ENCODE peak calls at places on chromosomes 1 and 21, in nine cellular contexts. One of them, this sample, is unnamed.

GRCh38 chr1:23394664-23395063 is 25.0 kb upstream of the ZNF436 start:
- ATAC-seq in CD8-positive, alpha-beta T cell: no peak
- ATAC-seq in lower lobe of right lung: peak
- ATAC-seq in body of pancreas: peak
- ATAC-seq in upper lobe of right lung: peak
- ATAC-seq in Panc1: no peak
- ATAC-seq in heart left ventricle: peak
- ATAC-seq in psoas muscle: peak
- ATAC-seq in pancreas: peak
- ATAC-seq in this sample: peak

GRCh38 chr21:44024895-44025353 is 12.8 kb downstream of the TRAPPC10 start:
- ATAC-seq in CD8-positive, alpha-beta T cell: no peak
- ATAC-seq in lower lobe of right lung: peak
- ATAC-seq in body of pancreas: peak
- ATAC-seq in upper lobe of right lung: peak
- ATAC-seq in Panc1: peak
- ATAC-seq in heart left ventricle: peak
- ATAC-seq in psoas muscle: peak
- ATAC-seq in pancreas: peak
- ATAC-seq in this sample: peak

GRCh38 chr1:42146127-42146915 is 6.9 kb upstream of the GUCA2B start:
- ATAC-seq in CD8-positive, alpha-beta T cell: no peak
- ATAC-seq in lower lobe of right lung: no peak
- ATAC-seq in body of pancreas: peak
- ATAC-seq in upper lobe of right lung: no peak
- ATAC-seq in Panc1: peak
- ATAC-seq in heart left ventricle: no peak
- ATAC-seq in psoas muscle: no peak
- ATAC-seq in pancreas: no peak
- ATAC-seq in this sample: no peak

GRCh38 chr1:108050134-108050533 is 85.2 kb upstream of the VAV3 start:
- ATAC-seq in CD8-positive, alpha-beta T cell: no peak
- ATAC-seq in lower lobe of right lung: peak
- ATAC-seq in body of pancreas: no peak
- ATAC-seq in upper lobe of right lung: peak
- ATAC-seq in Panc1: no peak
- ATAC-seq in heart left ventricle: peak
- ATAC-seq in psoas muscle: no peak
- ATAC-seq in pancreas: peak
- ATAC-seq in this sample: no peak

GRCh38 chr1:45266151-45266801 is 59.9 kb upstream of the ZSWIM5 start:
- ATAC-seq in CD8-positive, alpha-beta T cell: no peak
- ATAC-seq in lower lobe of right lung: peak
- ATAC-seq in body of pancreas: peak
- ATAC-seq in upper lobe of right lung: peak
- ATAC-seq in Panc1: peak
- ATAC-seq in heart left ventricle: peak
- ATAC-seq in psoas muscle: peak
- ATAC-seq in pancreas: peak
- ATAC-seq in this sample: peak

GRCh38 chr1:168035345-168035744 is 98.5 kb upstream of the MPC2 start:
- ATAC-seq in CD8-positive, alpha-beta T cell: no peak
- ATAC-seq in lower lobe of right lung: no peak
- ATAC-seq in body of pancreas: no peak
- ATAC-seq in upper lobe of right lung: no peak
- ATAC-seq in Panc1: no peak
- ATAC-seq in heart left ventricle: no peak
- ATAC-seq in psoas muscle: no peak
- ATAC-seq in pancreas: peak
- ATAC-seq in this sample: no peak

GRCh38 chr1:114296413-114296812 is 142.7 kb upstream of the SYT6 start:
- ATAC-seq in CD8-positive, alpha-beta T cell: no peak
- ATAC-seq in lower lobe of right lung: no peak
- ATAC-seq in body of pancreas: no peak
- ATAC-seq in upper lobe of right lung: no peak
- ATAC-seq in Panc1: no peak
- ATAC-seq in heart left ventricle: no peak
- ATAC-seq in psoas muscle: no peak
- ATAC-seq in pancreas: no peak
- ATAC-seq in this sample: no peak

GRCh38 chr1:14442669-14443068 is 155.8 kb upstream of the KAZN start:
- ATAC-seq in CD8-positive, alpha-beta T cell: no peak
- ATAC-seq in lower lobe of right lung: no peak
- ATAC-seq in body of pancreas: no peak
- ATAC-seq in upper lobe of right lung: no peak
- ATAC-seq in Panc1: no peak
- ATAC-seq in heart left ventricle: no peak
- ATAC-seq in psoas muscle: no peak
- ATAC-seq in pancreas: no peak
- ATAC-seq in this sample: no peak

GRCh38 chr1:19065526-19066247 is 109.2 kb upstream of the IFFO2 start:
- ATAC-seq in CD8-positive, alpha-beta T cell: no peak
- ATAC-seq in lower lobe of right lung: peak
- ATAC-seq in body of pancreas: no peak
- ATAC-seq in upper lobe of right lung: peak
- ATAC-seq in Panc1: no peak
- ATAC-seq in heart left ventricle: no peak
- ATAC-seq in psoas muscle: no peak
- ATAC-seq in pancreas: no peak
- ATAC-seq in this sample: no peak

GRCh38 chr1:221869759-221870158 is 127.9 kb upstream of the DUSP10 start:
- ATAC-seq in CD8-positive, alpha-beta T cell: no peak
- ATAC-seq in lower lobe of right lung: no peak
- ATAC-seq in body of pancreas: no peak
- ATAC-seq in upper lobe of right lung: no peak
- ATAC-seq in Panc1: no peak
- ATAC-seq in heart left ventricle: no peak
- ATAC-seq in psoas muscle: no peak
- ATAC-seq in pancreas: no peak
- ATAC-seq in this sample: no peak

GRCh38 chr1:244231572-244232315 is 180.7 kb downstream of the ZBTB18 start:
- ATAC-seq in CD8-positive, alpha-beta T cell: no peak
- ATAC-seq in lower lobe of right lung: no peak
- ATAC-seq in body of pancreas: peak
- ATAC-seq in upper lobe of right lung: peak
- ATAC-seq in Panc1: peak
- ATAC-seq in heart left ventricle: peak
- ATAC-seq in psoas muscle: peak
- ATAC-seq in pancreas: peak
- ATAC-seq in this sample: peak

DNA sequence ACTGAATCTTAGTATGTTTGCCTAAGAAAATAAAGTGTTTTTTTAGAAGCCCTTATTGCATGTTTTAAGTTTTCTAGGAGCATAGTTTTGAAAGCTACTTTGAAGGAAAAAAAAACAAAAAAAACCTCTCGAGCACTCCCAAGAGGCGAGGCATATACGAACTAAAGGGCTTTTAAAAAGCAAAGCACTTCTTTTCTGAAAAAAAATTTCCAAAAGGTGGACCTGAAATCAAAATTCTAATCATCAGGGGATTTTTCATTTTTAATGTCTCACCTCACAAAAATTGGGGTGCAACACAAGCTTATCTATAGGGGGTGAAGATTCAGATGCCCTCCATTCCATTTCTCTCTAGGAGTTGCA is 594 bp downstream of the GLMN start:
- ATAC-seq in CD8-positive, alpha-beta T cell: peak
- ATAC-seq in lower lobe of right lung: no peak
- ATAC-seq in body of pancreas: no peak
- ATAC-seq in upper lobe of right lung: no peak
- ATAC-seq in Panc1: no peak
- ATAC-seq in heart left ventricle: no peak
- ATAC-seq in psoas muscle: peak
- ATAC-seq in pancreas: peak
- ATAC-seq in this sample: no peak
- TF ChIP-seq CTCF in CD8-positive, alpha-beta T cell: peak
- TF ChIP-seq CTCF in lower lobe of right lung: no peak
- TF ChIP-seq CTCF in body of pancreas: no peak
- TF ChIP-seq CTCF in upper lobe of right lung: no peak
- TF ChIP-seq CTCF in Panc1: peak
- TF ChIP-seq CTCF in heart left ventricle: no peak
- TF ChIP-seq CTCF in psoas muscle: no peak
- TF ChIP-seq CTCF in pancreas: no peak
- TF ChIP-seq CTCF in this sample: no peak

GRCh38 chr1:36161656-36162531 is 5.9 kb downstream of the MAP7D1 start:
- ATAC-seq in CD8-positive, alpha-beta T cell: peak
- ATAC-seq in lower lobe of right lung: peak
- ATAC-seq in body of pancreas: peak
- ATAC-seq in upper lobe of right lung: peak
- ATAC-seq in Panc1: no peak
- ATAC-seq in heart left ventricle: peak
- ATAC-seq in psoas muscle: peak
- ATAC-seq in pancreas: peak
- ATAC-seq in this sample: peak

GRCh38 chr1:36163426-36163825 is 7.5 kb downstream of the MAP7D1 start:
- ATAC-seq in CD8-positive, alpha-beta T cell: no peak
- ATAC-seq in lower lobe of right lung: no peak
- ATAC-seq in body of pancreas: no peak
- ATAC-seq in upper lobe of right lung: no peak
- ATAC-seq in Panc1: no peak
- ATAC-seq in heart left ventricle: no peak
- ATAC-seq in psoas muscle: no peak
- ATAC-seq in pancreas: no peak
- ATAC-seq in this sample: no peak

GRCh38 chr1:36160949-36161485 is 5.1 kb downstream of the MAP7D1 start:
- ATAC-seq in CD8-positive, alpha-beta T cell: peak
- ATAC-seq in lower lobe of right lung: peak
- ATAC-seq in body of pancreas: no peak
- ATAC-seq in upper lobe of right lung: peak
- ATAC-seq in Panc1: peak
- ATAC-seq in heart left ventricle: peak
- ATAC-seq in psoas muscle: peak
- ATAC-seq in pancreas: peak
- ATAC-seq in this sample: peak

GRCh38 chr1:36164399-36164798 is 8.4 kb downstream of the MAP7D1 start:
- ATAC-seq in CD8-positive, alpha-beta T cell: no peak
- ATAC-seq in lower lobe of right lung: no peak
- ATAC-seq in body of pancreas: no peak
- ATAC-seq in upper lobe of right lung: no peak
- ATAC-seq in Panc1: no peak
- ATAC-seq in heart left ventricle: no peak
- ATAC-seq in psoas muscle: no peak
- ATAC-seq in pancreas: no peak
- ATAC-seq in this sample: no peak

GRCh38 chr1:36162680-36163079 is 6.7 kb downstream of the MAP7D1 start:
- ATAC-seq in CD8-positive, alpha-beta T cell: no peak
- ATAC-seq in lower lobe of right lung: no peak
- ATAC-seq in body of pancreas: no peak
- ATAC-seq in upper lobe of right lung: no peak
- ATAC-seq in Panc1: no peak
- ATAC-seq in heart left ventricle: peak
- ATAC-seq in psoas muscle: no peak
- ATAC-seq in pancreas: no peak
- ATAC-seq in this sample: no peak
- H3K4me3 ChIP-seq in CD8-positive, alpha-beta T cell: no peak
- H3K4me3 ChIP-seq in lower lobe of right lung: no peak
- H3K4me3 ChIP-seq in body of pancreas: no peak
- H3K4me3 ChIP-seq in upper lobe of right lung: no peak
- H3K4me3 ChIP-seq in Panc1: no peak
- H3K4me3 ChIP-seq in heart left ventricle: no peak
- H3K4me3 ChIP-seq in psoas muscle: peak
- H3K4me3 ChIP-seq in pancreas: no peak
- H3K4me3 ChIP-seq in this sample: no peak

GRCh38 chr1:234537236-234537635 is 58.3 kb upstream of the TARBP1 start:
- ATAC-seq in CD8-positive, alpha-beta T cell: no peak
- ATAC-seq in lower lobe of right lung: no peak
- ATAC-seq in body of pancreas: no peak
- ATAC-seq in upper lobe of right lung: no peak
- ATAC-seq in Panc1: no peak
- ATAC-seq in heart left ventricle: no peak
- ATAC-seq in psoas muscle: no peak
- ATAC-seq in pancreas: no peak
- ATAC-seq in this sample: no peak
- H3K27ac ChIP-seq in CD8-positive, alpha-beta T cell: no peak
- H3K27ac ChIP-seq in lower lobe of right lung: peak
- H3K27ac ChIP-seq in body of pancreas: peak
- H3K27ac ChIP-seq in upper lobe of right lung: peak
- H3K27ac ChIP-seq in Panc1: no peak
- H3K27ac ChIP-seq in heart left ventricle: peak
- H3K27ac ChIP-seq in psoas muscle: peak
- H3K27ac ChIP-seq in pancreas: no peak
- H3K27ac ChIP-seq in this sample: peak

GRCh38 chr1:67571406-67571805 is 113.6 kb upstream of the GADD45A start:
- ATAC-seq in CD8-positive, alpha-beta T cell: no peak
- ATAC-seq in lower lobe of right lung: no peak
- ATAC-seq in body of pancreas: no peak
- ATAC-seq in upper lobe of right lung: no peak
- ATAC-seq in Panc1: no peak
- ATAC-seq in heart left ventricle: no peak
- ATAC-seq in psoas muscle: no peak
- ATAC-seq in pancreas: no peak
- ATAC-seq in this sample: no peak

GRCh38 chr1:67573481-67573880 is 111.5 kb upstream of the GADD45A start:
- ATAC-seq in CD8-positive, alpha-beta T cell: no peak
- ATAC-seq in lower lobe of right lung: no peak
- ATAC-seq in body of pancreas: no peak
- ATAC-seq in upper lobe of right lung: no peak
- ATAC-seq in Panc1: no peak
- ATAC-seq in heart left ventricle: no peak
- ATAC-seq in psoas muscle: no peak
- ATAC-seq in pancreas: peak
- ATAC-seq in this sample: no peak

GRCh38 chr1:67572594-67573221 is 112.3 kb upstream of the GADD45A start:
- ATAC-seq in CD8-positive, alpha-beta T cell: no peak
- ATAC-seq in lower lobe of right lung: peak
- ATAC-seq in body of pancreas: peak
- ATAC-seq in upper lobe of right lung: peak
- ATAC-seq in Panc1: peak
- ATAC-seq in heart left ventricle: peak
- ATAC-seq in psoas muscle: peak
- ATAC-seq in pancreas: peak
- ATAC-seq in this sample: no peak

GRCh38 chr1:67572217-67572593 is 112.8 kb upstream of the GADD45A start:
- ATAC-seq in CD8-positive, alpha-beta T cell: no peak
- ATAC-seq in lower lobe of right lung: peak
- ATAC-seq in body of pancreas: peak
- ATAC-seq in upper lobe of right lung: peak
- ATAC-seq in Panc1: peak
- ATAC-seq in heart left ventricle: no peak
- ATAC-seq in psoas muscle: peak
- ATAC-seq in pancreas: peak
- ATAC-seq in this sample: peak

GRCh38 chr1:67570473-67571143 is 114.4 kb upstream of the GADD45A start:
- ATAC-seq in CD8-positive, alpha-beta T cell: no peak
- ATAC-seq in lower lobe of right lung: peak
- ATAC-seq in body of pancreas: peak
- ATAC-seq in upper lobe of right lung: no peak
- ATAC-seq in Panc1: peak
- ATAC-seq in heart left ventricle: peak
- ATAC-seq in psoas muscle: peak
- ATAC-seq in pancreas: peak
- ATAC-seq in this sample: peak
- TF ChIP-seq CTCF in CD8-positive, alpha-beta T cell: no peak
- TF ChIP-seq CTCF in lower lobe of right lung: no peak
- TF ChIP-seq CTCF in body of pancreas: no peak
- TF ChIP-seq CTCF in upper lobe of right lung: no peak
- TF ChIP-seq CTCF in Panc1: no peak
- TF ChIP-seq CTCF in heart left ventricle: no peak
- TF ChIP-seq CTCF in psoas muscle: no peak
- TF ChIP-seq CTCF in pancreas: no peak
- TF ChIP-seq CTCF in this sample: no peak